ENCODE peak calls at places on chromosomes 13 and 19, in four cellular contexts. N is H1, U is H9, T is IMR-90. A is an unnamed sample.

GRCh38 chr13:36294061-36294460 is 3.6 kb downstream of the CCDC169 start:
- DNase-seq in T (no peak), U (no peak), N (no peak), A (peak)

GRCh38 chr19:47231215-47232054 is 436 bp upstream of the BBC3 start:
- DNase-seq in T (peak), N (peak), U (peak), A (peak)

GRCh38 chr19:33507021-33507956 is 14.3 kb downstream of the PEPD start:
- DNase-seq in T (no peak), N (no peak), U (no peak), A (no peak)

GRCh38 chr13:54657588-54657987 is 1629.0 kb downstream of the OLFM4 start:
- DNase-seq in T (no peak), N (no peak), U (no peak), A (no peak)

GRCh38 chr13:30978981-30979956 is 46.8 kb downstream of the TEX26 start:
- DNase-seq in U (peak), N (peak), T (no peak), A (peak)

GRCh38 chr19:52896431-52897148 is 845 bp downstream of the ZNF320 start:
- DNase-seq in U (peak), N (peak), T (peak), A (peak)

GRCh38 chr13:45770886-45771285 is 68.8 kb downstream of the CBY2 start:
- DNase-seq in T (no peak), U (no peak), N (no peak), A (no peak)

GRCh38 chr13:112073245-112074138 is 6.5 kb downstream of the SOX1 start:
- DNase-seq in U (peak), N (peak), T (no peak), A (peak)

GRCh38 chr13:48624858-48625257 is 28.9 kb upstream of the CYSLTR2 start:
- DNase-seq in T (no peak), N (no peak), U (no peak), A (no peak)

GRCh38 chr13:79492313-79492798 is 11.4 kb downstream of the NDFIP2 start:
- DNase-seq in T (peak), U (peak), N (no peak), A (peak)

GRCh38 chr13:92833071-92833470 is 393.5 kb upstream of the GPC6 start:
- DNase-seq in T (peak), N (no peak), U (no peak), A (no peak)

GRCh38 chr19:4386038-4386782 is 14.1 kb downstream of the SH3GL1 start:
- DNase-seq in U (no peak), N (no peak), T (peak), A (no peak)

GRCh38 chr19:28103916-28104315 is 1109.0 kb downstream of the UQCRFS1 start:
- DNase-seq in U (no peak), T (no peak), N (no peak), A (peak)

GRCh38 chr13:99911069-99911964 is 60.2 kb downstream of the ZIC5 start:
- DNase-seq in T (no peak), N (no peak), U (no peak), A (no peak)

GRCh38 chr19:13902993-13903555 is 2.8 kb downstream of the BRME1 start:
- DNase-seq in T (no peak), U (no peak), N (peak), A (peak)

GRCh38 chr19:4095488-4095844 is 28.5 kb downstream of the MAP2K2 start:
- DNase-seq in N (no peak), T (no peak), U (no peak), A (no peak)

GRCh38 chr19:12788682-12789097 is 2.6 kb upstream of the JUNB start:
- DNase-seq in U (peak), N (no peak), T (peak), A (peak)

GRCh38 chr13:100506154-100506553 is 82.4 kb downstream of the GGACT start:
- DNase-seq in T (no peak), N (no peak), U (no peak), A (no peak)

GRCh38 chr19:35966771-35967170 is 28.2 kb upstream of the SDHAF1 start:
- DNase-seq in U (no peak), N (no peak), T (no peak), A (no peak)
- H3K56ac ChIP-seq in U (no peak), N (no peak), T (no peak), A (no peak)

GRCh38 chr19:5772416-5772815 is 12.1 kb downstream of the PRR22 start:
- DNase-seq in N (no peak), U (no peak), T (no peak), A (no peak)
- H3K56ac ChIP-seq in N (no peak), U (no peak), T (no peak), A (no peak)

GRCh38 chr13:109985871-109986270 is 199.5 kb upstream of the IRS2 start:
- DNase-seq in N (no peak), U (no peak), T (peak), A (no peak)
- H3K56ac ChIP-seq in N (no peak), U (no peak), T (no peak), A (no peak)

DNA sequence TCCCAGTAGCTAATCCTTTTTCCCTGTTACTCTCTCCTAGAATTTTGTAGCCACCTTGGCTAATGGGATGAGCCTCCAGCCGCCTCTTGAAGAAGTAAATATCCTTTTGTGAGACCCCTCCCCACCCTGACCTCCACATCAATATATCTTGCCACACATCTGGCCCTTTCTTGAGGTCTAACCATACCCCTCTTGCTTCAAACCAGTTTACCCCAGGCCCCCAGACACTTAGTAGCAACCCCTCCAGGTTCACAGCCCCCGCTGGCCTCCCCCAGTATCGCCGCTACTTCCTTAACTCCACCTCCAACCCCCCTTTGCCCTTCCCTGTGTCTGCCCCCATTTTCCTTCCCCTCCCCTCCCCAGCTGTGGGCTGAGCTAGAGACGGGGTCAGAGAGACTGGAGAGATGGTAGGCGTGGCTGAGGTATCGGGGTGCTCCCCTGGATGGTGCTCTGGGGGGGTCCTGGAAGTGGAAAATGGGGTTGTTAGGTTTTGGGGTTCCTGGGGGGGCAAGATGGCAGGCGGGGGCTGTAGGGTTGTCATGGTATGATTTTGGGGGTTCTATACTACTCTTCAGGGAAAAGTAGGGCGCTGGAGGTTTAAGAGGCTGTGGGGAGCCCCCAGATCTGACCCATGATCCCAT is 2.9 kb downstream of the PRMT1 start:
- DNase-seq in U (no peak), T (no peak), N (no peak), A (no peak)
- H3K56ac ChIP-seq in U (no peak), T (no peak), N (no peak), A (peak)

GRCh38 chr19:49153167-49153809 is 1.9 kb downstream of the HRC start:
- DNase-seq in N (no peak), U (no peak), T (no peak), A (no peak)

GRCh38 chr19:49154279-49154678 is 917 bp downstream of the HRC start:
- DNase-seq in U (no peak), N (no peak), T (no peak), A (no peak)

GRCh38 chr19:49155005-49155826 is at the start of gene HRC:
- DNase-seq in T (no peak), N (peak), U (peak), A (no peak)

GRCh38 chr19:49157445-49158224 is at the start of gene TRPM4:
- DNase-seq in N (peak), T (peak), U (peak), A (peak)

GRCh38 chr19:49155830-49156346 is 692 bp upstream of the HRC start:
- DNase-seq in U (peak), T (no peak), N (peak), A (peak)
- H3K56ac ChIP-seq in U (no peak), T (no peak), N (no peak), A (peak)